ENCODE peak calls at places on chromosomes 5 and 9, in ten cellular contexts. One of them, this sample, is unnamed.
A peak's percentile ranks its signal among the peaks of the same experiment; 100 is the strongest.

GRCh38 chr5:7897014-7897600 is 28.2 kb downstream of the MTRR start:
- DNase-seq in stomach: no peak
- DNase-seq in GM12865: peak; percentile 53
- DNase-seq in DND-41: peak; percentile 28
- DNase-seq in tibial artery: no peak
- DNase-seq in bronchial epithelial cell: peak; percentile 37
- DNase-seq in fibroblast of pulmonary artery: peak; percentile 20
- DNase-seq in naive thymus-derived CD4-positive, alpha-beta T cell: no peak
- DNase-seq in esophagus squamous epithelium: no peak
- DNase-seq in mesenchymal stem cell: peak; percentile 46
- DNase-seq in this sample: no peak

GRCh38 chr5:40386293-40386692 is 293.4 kb upstream of the PTGER4 start:
- DNase-seq in fibroblast of pulmonary artery: no peak
- DNase-seq in DND-41: peak; percentile 85
- DNase-seq in tibial artery: no peak
- DNase-seq in naive thymus-derived CD4-positive, alpha-beta T cell: no peak
- DNase-seq in esophagus squamous epithelium: no peak
- DNase-seq in mesenchymal stem cell: peak; percentile 44
- DNase-seq in stomach: no peak
- DNase-seq in GM12865: peak; percentile 72
- DNase-seq in bronchial epithelial cell: no peak
- DNase-seq in this sample: peak; percentile 74

GRCh38 chr9:106307670-106308069 is 555.3 kb upstream of the ZNF462 start:
- DNase-seq in DND-41: no peak
- DNase-seq in naive thymus-derived CD4-positive, alpha-beta T cell: no peak
- DNase-seq in esophagus squamous epithelium: no peak
- DNase-seq in fibroblast of pulmonary artery: no peak
- DNase-seq in bronchial epithelial cell: peak; percentile 52
- DNase-seq in mesenchymal stem cell: no peak
- DNase-seq in GM12865: peak; percentile 17
- DNase-seq in tibial artery: no peak
- DNase-seq in stomach: no peak
- DNase-seq in this sample: no peak

GRCh38 chr9:80932947-80933346 is 756.4 kb downstream of the TLE1 start:
- DNase-seq in tibial artery: no peak
- DNase-seq in stomach: no peak
- DNase-seq in naive thymus-derived CD4-positive, alpha-beta T cell: no peak
- DNase-seq in bronchial epithelial cell: no peak
- DNase-seq in mesenchymal stem cell: no peak
- DNase-seq in DND-41: no peak
- DNase-seq in fibroblast of pulmonary artery: no peak
- DNase-seq in esophagus squamous epithelium: no peak
- DNase-seq in GM12865: no peak
- DNase-seq in this sample: no peak

GRCh38 chr5:93192683-93193082 is 388.3 kb downstream of the NR2F1-AS1 start:
- DNase-seq in mesenchymal stem cell: no peak
- DNase-seq in naive thymus-derived CD4-positive, alpha-beta T cell: no peak
- DNase-seq in fibroblast of pulmonary artery: no peak
- DNase-seq in esophagus squamous epithelium: no peak
- DNase-seq in bronchial epithelial cell: peak; percentile 13
- DNase-seq in stomach: no peak
- DNase-seq in DND-41: no peak
- DNase-seq in GM12865: no peak
- DNase-seq in tibial artery: no peak
- DNase-seq in this sample: no peak

GRCh38 chr5:148760945-148761638 is 65.3 kb upstream of the ADRB2 start:
- DNase-seq in naive thymus-derived CD4-positive, alpha-beta T cell: no peak
- DNase-seq in esophagus squamous epithelium: no peak
- DNase-seq in DND-41: no peak
- DNase-seq in stomach: no peak
- DNase-seq in bronchial epithelial cell: no peak
- DNase-seq in mesenchymal stem cell: no peak
- DNase-seq in tibial artery: no peak
- DNase-seq in fibroblast of pulmonary artery: no peak
- DNase-seq in GM12865: peak; percentile 77
- DNase-seq in this sample: no peak

GRCh38 chr5:179836225-179837019 is 15.7 kb downstream of the SQSTM1 start:
- DNase-seq in tibial artery: no peak
- DNase-seq in naive thymus-derived CD4-positive, alpha-beta T cell: peak; percentile 42
- DNase-seq in fibroblast of pulmonary artery: no peak
- DNase-seq in bronchial epithelial cell: no peak
- DNase-seq in DND-41: peak; percentile 68
- DNase-seq in esophagus squamous epithelium: no peak
- DNase-seq in mesenchymal stem cell: peak; percentile 75
- DNase-seq in GM12865: peak; percentile 28
- DNase-seq in stomach: no peak
- DNase-seq in this sample: no peak

GRCh38 chr5:137847699-137848098 is 20.0 kb upstream of the MYOT start:
- DNase-seq in mesenchymal stem cell: no peak
- DNase-seq in GM12865: peak; percentile 41
- DNase-seq in tibial artery: no peak
- DNase-seq in DND-41: no peak
- DNase-seq in fibroblast of pulmonary artery: no peak
- DNase-seq in naive thymus-derived CD4-positive, alpha-beta T cell: no peak
- DNase-seq in esophagus squamous epithelium: no peak
- DNase-seq in stomach: no peak
- DNase-seq in bronchial epithelial cell: no peak
- DNase-seq in this sample: no peak

GRCh38 chr9:79353856-79354520 is 217.8 kb upstream of the TLE4 start:
- DNase-seq in bronchial epithelial cell: peak; percentile 16
- DNase-seq in esophagus squamous epithelium: no peak
- DNase-seq in mesenchymal stem cell: peak; percentile 57
- DNase-seq in naive thymus-derived CD4-positive, alpha-beta T cell: no peak
- DNase-seq in GM12865: no peak
- DNase-seq in fibroblast of pulmonary artery: peak; percentile 18
- DNase-seq in stomach: no peak
- DNase-seq in DND-41: no peak
- DNase-seq in tibial artery: no peak
- DNase-seq in this sample: no peak

GRCh38 chr9:130561056-130561455 is 18.3 kb upstream of the FUBP3 start:
- DNase-seq in DND-41: no peak
- DNase-seq in stomach: no peak
- DNase-seq in esophagus squamous epithelium: no peak
- DNase-seq in tibial artery: no peak
- DNase-seq in naive thymus-derived CD4-positive, alpha-beta T cell: no peak
- DNase-seq in mesenchymal stem cell: peak; percentile 34
- DNase-seq in bronchial epithelial cell: peak; percentile 89
- DNase-seq in GM12865: no peak
- DNase-seq in fibroblast of pulmonary artery: no peak
- DNase-seq in this sample: no peak

GRCh38 chr9:121266356-121266755 is 1.6 kb upstream of the GSN start:
- DNase-seq in mesenchymal stem cell: no peak
- DNase-seq in esophagus squamous epithelium: no peak
- DNase-seq in stomach: no peak
- DNase-seq in tibial artery: no peak
- DNase-seq in naive thymus-derived CD4-positive, alpha-beta T cell: no peak
- DNase-seq in fibroblast of pulmonary artery: no peak
- DNase-seq in DND-41: no peak
- DNase-seq in bronchial epithelial cell: no peak
- DNase-seq in GM12865: no peak
- DNase-seq in this sample: no peak

GRCh38 chr9:121267689-121268597 is at the start of gene GSN:
- DNase-seq in GM12865: peak; percentile 53
- DNase-seq in stomach: peak; percentile 88
- DNase-seq in DND-41: no peak
- DNase-seq in esophagus squamous epithelium: no peak
- DNase-seq in fibroblast of pulmonary artery: peak; percentile 67
- DNase-seq in mesenchymal stem cell: peak; percentile 80
- DNase-seq in tibial artery: peak; percentile 82
- DNase-seq in naive thymus-derived CD4-positive, alpha-beta T cell: peak; percentile 3
- DNase-seq in bronchial epithelial cell: peak; percentile 34
- DNase-seq in this sample: no peak

GRCh38 chr9:121269030-121269887 is 1.3 kb downstream of the GSN start:
- DNase-seq in stomach: peak; percentile 61
- DNase-seq in GM12865: no peak
- DNase-seq in fibroblast of pulmonary artery: no peak
- DNase-seq in esophagus squamous epithelium: no peak
- DNase-seq in mesenchymal stem cell: peak; percentile 69
- DNase-seq in DND-41: no peak
- DNase-seq in tibial artery: peak; percentile 53
- DNase-seq in naive thymus-derived CD4-positive, alpha-beta T cell: no peak
- DNase-seq in bronchial epithelial cell: peak; percentile 25
- DNase-seq in this sample: no peak

GRCh38 chr9:121268598-121269029 is 652 bp downstream of the GSN start:
- DNase-seq in DND-41: no peak
- DNase-seq in naive thymus-derived CD4-positive, alpha-beta T cell: no peak
- DNase-seq in stomach: no peak
- DNase-seq in tibial artery: no peak
- DNase-seq in bronchial epithelial cell: peak; percentile 37
- DNase-seq in GM12865: no peak
- DNase-seq in mesenchymal stem cell: no peak
- DNase-seq in fibroblast of pulmonary artery: no peak
- DNase-seq in esophagus squamous epithelium: no peak
- DNase-seq in this sample: no peak

GRCh38 chr9:121266906-121267650 is 884 bp upstream of the GSN start:
- DNase-seq in GM12865: no peak
- DNase-seq in DND-41: no peak
- DNase-seq in bronchial epithelial cell: no peak
- DNase-seq in fibroblast of pulmonary artery: no peak
- DNase-seq in tibial artery: peak; percentile 57
- DNase-seq in esophagus squamous epithelium: no peak
- DNase-seq in naive thymus-derived CD4-positive, alpha-beta T cell: no peak
- DNase-seq in mesenchymal stem cell: no peak
- DNase-seq in stomach: no peak
- DNase-seq in this sample: no peak
- H3K4me3 ChIP-seq in GM12865: peak overlapping the region; percentile 74
- H3K4me3 ChIP-seq in DND-41: no peak overlapping the region
- H3K4me3 ChIP-seq in bronchial epithelial cell: no peak overlapping the region
- H3K4me3 ChIP-seq in fibroblast of pulmonary artery: peak overlapping the region; percentile 83
- H3K4me3 ChIP-seq in tibial artery: peak overlapping the region; percentile 84
- H3K4me3 ChIP-seq in esophagus squamous epithelium: peak overlapping the region; percentile 99
- H3K4me3 ChIP-seq in naive thymus-derived CD4-positive, alpha-beta T cell: peak overlapping the region; percentile 25
- H3K4me3 ChIP-seq in mesenchymal stem cell: no peak overlapping the region
- H3K4me3 ChIP-seq in stomach: peak overlapping the region; percentile 90
- H3K4me3 ChIP-seq in this sample: no peak overlapping the region

GRCh38 chr5:133885566-133885965 is 82.9 kb downstream of the C5orf15 start:
- DNase-seq in esophagus squamous epithelium: no peak
- DNase-seq in GM12865: no peak
- DNase-seq in stomach: no peak
- DNase-seq in naive thymus-derived CD4-positive, alpha-beta T cell: no peak
- DNase-seq in bronchial epithelial cell: no peak
- DNase-seq in mesenchymal stem cell: no peak
- DNase-seq in tibial artery: peak; percentile 7
- DNase-seq in DND-41: no peak
- DNase-seq in fibroblast of pulmonary artery: no peak
- DNase-seq in this sample: no peak

GRCh38 chr5:133884525-133885311 is 83.7 kb downstream of the C5orf15 start:
- DNase-seq in naive thymus-derived CD4-positive, alpha-beta T cell: no peak
- DNase-seq in DND-41: no peak
- DNase-seq in mesenchymal stem cell: peak; percentile 62
- DNase-seq in fibroblast of pulmonary artery: peak; percentile 7
- DNase-seq in tibial artery: peak; percentile 7
- DNase-seq in GM12865: no peak
- DNase-seq in esophagus squamous epithelium: no peak
- DNase-seq in bronchial epithelial cell: no peak
- DNase-seq in stomach: no peak
- DNase-seq in this sample: no peak

GRCh38 chr5:133882107-133882695 is 86.2 kb downstream of the C5orf15 start:
- DNase-seq in esophagus squamous epithelium: no peak
- DNase-seq in fibroblast of pulmonary artery: no peak
- DNase-seq in mesenchymal stem cell: no peak
- DNase-seq in naive thymus-derived CD4-positive, alpha-beta T cell: no peak
- DNase-seq in bronchial epithelial cell: no peak
- DNase-seq in DND-41: no peak
- DNase-seq in stomach: no peak
- DNase-seq in tibial artery: no peak
- DNase-seq in GM12865: no peak
- DNase-seq in this sample: no peak

GRCh38 chr5:133883916-133884315 is 84.5 kb downstream of the C5orf15 start:
- DNase-seq in esophagus squamous epithelium: no peak
- DNase-seq in bronchial epithelial cell: no peak
- DNase-seq in DND-41: no peak
- DNase-seq in mesenchymal stem cell: no peak
- DNase-seq in stomach: no peak
- DNase-seq in naive thymus-derived CD4-positive, alpha-beta T cell: no peak
- DNase-seq in tibial artery: no peak
- DNase-seq in GM12865: no peak
- DNase-seq in fibroblast of pulmonary artery: no peak
- DNase-seq in this sample: no peak

DNA sequence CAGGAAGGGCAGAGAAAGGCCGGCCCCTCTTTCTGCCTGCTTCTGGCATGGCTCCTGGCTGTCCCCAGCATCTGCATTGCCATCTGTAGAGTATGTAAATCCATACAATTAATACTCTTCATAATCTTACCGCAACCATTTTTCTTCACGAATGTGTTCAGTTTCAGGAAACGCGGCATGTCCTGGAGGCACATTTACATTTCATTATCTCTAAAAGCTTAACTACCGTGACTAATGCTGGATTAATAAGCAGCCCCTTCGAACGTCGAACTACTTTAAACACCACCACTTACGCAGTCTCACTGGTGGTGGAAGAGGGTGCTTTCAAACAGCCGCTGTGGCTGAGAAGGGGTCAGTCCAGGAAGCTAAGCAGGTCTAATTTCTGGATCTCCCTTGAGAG is 85.6 kb downstream of the C5orf15 start:
- DNase-seq in tibial artery: no peak
- DNase-seq in stomach: no peak
- DNase-seq in esophagus squamous epithelium: no peak
- DNase-seq in fibroblast of pulmonary artery: no peak
- DNase-seq in bronchial epithelial cell: no peak
- DNase-seq in naive thymus-derived CD4-positive, alpha-beta T cell: no peak
- DNase-seq in mesenchymal stem cell: no peak
- DNase-seq in DND-41: no peak
- DNase-seq in GM12865: no peak
- DNase-seq in this sample: no peak
- H3K4me3 ChIP-seq in tibial artery: no peak overlapping the region
- H3K4me3 ChIP-seq in stomach: no peak overlapping the region
- H3K4me3 ChIP-seq in esophagus squamous epithelium: no peak overlapping the region
- H3K4me3 ChIP-seq in fibroblast of pulmonary artery: no peak overlapping the region
- H3K4me3 ChIP-seq in bronchial epithelial cell: no peak overlapping the region
- H3K4me3 ChIP-seq in naive thymus-derived CD4-positive, alpha-beta T cell: no peak overlapping the region
- H3K4me3 ChIP-seq in mesenchymal stem cell: no peak overlapping the region
- H3K4me3 ChIP-seq in DND-41: no peak overlapping the region
- H3K4me3 ChIP-seq in GM12865: no peak overlapping the region
- H3K4me3 ChIP-seq in this sample: no peak overlapping the region

GRCh38 chr9:87357600-87357999 is 140.1 kb upstream of the DAPK1 start:
- DNase-seq in tibial artery: no peak
- DNase-seq in bronchial epithelial cell: no peak
- DNase-seq in mesenchymal stem cell: no peak
- DNase-seq in DND-41: no peak
- DNase-seq in GM12865: no peak
- DNase-seq in esophagus squamous epithelium: no peak
- DNase-seq in fibroblast of pulmonary artery: no peak
- DNase-seq in stomach: no peak
- DNase-seq in naive thymus-derived CD4-positive, alpha-beta T cell: no peak
- DNase-seq in this sample: no peak
- H3K4me3 ChIP-seq in tibial artery: no peak overlapping the region
- H3K4me3 ChIP-seq in bronchial epithelial cell: no peak overlapping the region
- H3K4me3 ChIP-seq in mesenchymal stem cell: no peak overlapping the region
- H3K4me3 ChIP-seq in DND-41: no peak overlapping the region
- H3K4me3 ChIP-seq in GM12865: no peak overlapping the region
- H3K4me3 ChIP-seq in esophagus squamous epithelium: no peak overlapping the region
- H3K4me3 ChIP-seq in fibroblast of pulmonary artery: no peak overlapping the region
- H3K4me3 ChIP-seq in stomach: no peak overlapping the region
- H3K4me3 ChIP-seq in naive thymus-derived CD4-positive, alpha-beta T cell: no peak overlapping the region
- H3K4me3 ChIP-seq in this sample: no peak overlapping the region

DNA sequence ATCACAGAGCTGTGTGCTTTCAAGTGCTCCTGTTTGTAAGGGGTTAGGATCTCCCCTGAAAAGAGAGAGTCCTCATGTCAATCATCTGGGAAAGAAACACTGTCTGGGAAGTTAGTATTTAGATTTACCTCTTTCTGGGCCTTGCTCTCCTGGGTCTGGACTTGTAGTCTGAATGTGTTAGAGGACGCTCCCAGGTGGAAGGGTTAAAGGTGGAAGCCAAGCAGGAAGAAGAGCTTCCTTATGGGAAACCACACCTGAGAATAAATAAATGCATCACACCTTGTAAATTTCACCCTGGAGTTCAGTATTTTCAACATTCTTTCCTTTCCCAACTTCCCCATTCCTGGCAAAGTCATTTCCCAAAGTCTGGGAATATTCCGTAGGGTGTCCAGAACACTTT is 1.3 kb downstream of the PLGRKT start:
- DNase-seq in mesenchymal stem cell: no peak
- DNase-seq in esophagus squamous epithelium: no peak
- DNase-seq in tibial artery: no peak
- DNase-seq in fibroblast of pulmonary artery: no peak
- DNase-seq in GM12865: no peak
- DNase-seq in bronchial epithelial cell: no peak
- DNase-seq in stomach: no peak
- DNase-seq in naive thymus-derived CD4-positive, alpha-beta T cell: no peak
- DNase-seq in DND-41: no peak
- DNase-seq in this sample: no peak
- H3K4me3 ChIP-seq in mesenchymal stem cell: no peak overlapping the region
- H3K4me3 ChIP-seq in esophagus squamous epithelium: peak overlapping the region; percentile 87
- H3K4me3 ChIP-seq in tibial artery: no peak overlapping the region
- H3K4me3 ChIP-seq in fibroblast of pulmonary artery: no peak overlapping the region
- H3K4me3 ChIP-seq in GM12865: peak overlapping the region; percentile 68
- H3K4me3 ChIP-seq in bronchial epithelial cell: no peak overlapping the region
- H3K4me3 ChIP-seq in stomach: no peak overlapping the region
- H3K4me3 ChIP-seq in naive thymus-derived CD4-positive, alpha-beta T cell: no peak overlapping the region
- H3K4me3 ChIP-seq in DND-41: no peak overlapping the region
- H3K4me3 ChIP-seq in this sample: no peak overlapping the region

This sample was measured in Jurkat, Clone E6-1.